ENCODE peak calls at places on chromosomes 13 and 19, in five cellular contexts. H, G, U, L and C are unnamed samples.

GRCh38 chr13:29428310-29428991 is 167.0 kb downstream of the SLC7A1 start:
- DNase-seq in H (peak; percentile 57), G (peak; percentile 24), U (no peak), L (no peak), C (no peak)

GRCh38 chr19:41784337-41785239 is 11.8 kb upstream of the CEACAM3 start:
- DNase-seq in H (peak; percentile 64), G (no peak), U (no peak), L (no peak), C (no peak)

GRCh38 chr19:3324405-3324856 is 42.0 kb upstream of the NFIC start:
- DNase-seq in H (no peak), G (no peak), U (peak; percentile 82), L (no peak), C (peak; percentile 92)

GRCh38 chr13:79871594-79871993 is 390.6 kb downstream of the NDFIP2 start:
- DNase-seq in H (no peak), G (no peak), U (no peak), L (no peak), C (no peak)

GRCh38 chr19:21463449-21464105 is 41.8 kb upstream of the ZNF429 start:
- DNase-seq in H (peak; percentile 78), G (peak; percentile 73), U (peak; percentile 48), L (no peak), C (no peak)

GRCh38 chr19:3061214-3062161 is 807 bp downstream of the TLE5 start:
- DNase-seq in H (no peak), G (peak; percentile 30), U (peak; percentile 54), L (no peak), C (peak; percentile 77)

GRCh38 chr19:15283141-15283885 is 49.0 kb downstream of the BRD4 start:
- DNase-seq in H (no peak), G (no peak), U (peak; percentile 40), L (no peak), C (no peak)

GRCh38 chr19:29624489-29625210 is 18.6 kb downstream of the POP4 start:
- DNase-seq in H (no peak), G (peak; percentile 21), U (no peak), L (no peak), C (no peak)

GRCh38 chr19:2118438-2118837 is 21.7 kb downstream of the IZUMO4 start:
- DNase-seq in H (no peak), G (no peak), U (no peak), L (no peak), C (no peak)

GRCh38 chr19:11196406-11197287 is 698 bp downstream of the KANK2 start:
- DNase-seq in H (no peak), G (peak; percentile 54), U (no peak), L (no peak), C (no peak)

GRCh38 chr13:90950134-90950533 is 397.4 kb upstream of the MIR17HG start:
- DNase-seq in H (no peak), G (no peak), U (no peak), L (no peak), C (no peak)

GRCh38 chr13:39596685-39597084 is 6.3 kb downstream of the LHFPL6 start:
- DNase-seq in H (no peak), G (no peak), U (no peak), L (no peak), C (no peak)

GRCh38 chr13:112711528-112712265 is 21.9 kb downstream of the ATP11A start:
- DNase-seq in H (peak; percentile 54), G (peak; percentile 54), U (no peak), L (no peak), C (no peak)

GRCh38 chr19:12969292-12969988 is at the start of gene DAND5:
- DNase-seq in H (no peak), G (peak; percentile 44), U (no peak), L (no peak), C (no peak)

GRCh38 chr13:59635591-59635990 is 528.1 kb downstream of the DIAPH3 start:
- DNase-seq in H (no peak), G (peak; percentile 12), U (no peak), L (no peak), C (no peak)

GRCh38 chr19:4064551-4065260 is 2.0 kb downstream of the ZBTB7A start:
- DNase-seq in H (no peak), G (peak; percentile 13), U (no peak), L (no peak), C (peak; percentile 36)